ENCODE peak calls at places on chromosomes 7 and 10, in five cellular contexts. Z is heart left ventricle, H is transverse colon, Q is GM12892, N is A549. S is an unnamed sample.

GRCh38 chr10:84510121-84510520 is 181.7 kb downstream of the CCSER2 start:
- DNase-seq in Q (no peak), H (no peak), Z (no peak), N (no peak), S (no peak)

GRCh38 chr7:41972270-41972669 is 264.7 kb downstream of the GLI3 start:
- DNase-seq in N (no peak), Q (no peak), H (no peak), Z (no peak), S (no peak)

GRCh38 chr10:46016190-46016589 is 14.2 kb downstream of the NCOA4 start:
- DNase-seq in H (no peak), N (no peak), Q (no peak), Z (no peak), S (no peak)

GRCh38 chr7:37360469-37360868 is 88.2 kb downstream of the ELMO1 start:
- DNase-seq in H (no peak), Q (no peak), Z (no peak), N (no peak), S (no peak)

GRCh38 chr7:6545398-6546126 is 5.7 kb downstream of the GRID2IP start:
- DNase-seq in H (no peak), N (no peak), Q (no peak), Z (no peak), S (no peak)

GRCh38 chr10:22758862-22759261 is 44.5 kb upstream of the PIP4K2A start:
- DNase-seq in Q (no peak), Z (no peak), H (no peak), N (no peak), S (no peak)

GRCh38 chr10:117405730-117406129 is 30.5 kb upstream of the PDZD8 start:
- DNase-seq in Q (no peak), N (no peak), H (no peak), Z (no peak), S (no peak)

GRCh38 chr7:149005427-149006344 is 22.6 kb downstream of the PDIA4 start:
- DNase-seq in H (peak), Q (peak), N (peak), Z (peak), S (peak)

GRCh38 chr10:131947631-131948347 is 33.9 kb downstream of the BNIP3 start:
- DNase-seq in N (no peak), Z (no peak), Q (no peak), H (no peak), S (no peak)

GRCh38 chr7:157616931-157617330 is 280.1 kb downstream of the DNAJB6 start:
- DNase-seq in Q (no peak), Z (no peak), N (no peak), H (no peak), S (no peak)

GRCh38 chr7:13778967-13779366 is 210.5 kb downstream of the ETV1 start:
- DNase-seq in N (no peak), Z (no peak), Q (no peak), H (no peak), S (no peak)

GRCh38 chr10:75924309-75924920 is 493.0 kb downstream of the LRMDA start:
- DNase-seq in Q (no peak), N (no peak), H (no peak), Z (no peak), S (no peak)

GRCh38 chr7:17722798-17723197 is 217.5 kb downstream of the SNX13 start:
- DNase-seq in N (no peak), H (no peak), Q (no peak), Z (no peak), S (no peak)

GRCh38 chr7:140688341-140688740 is 8.2 kb upstream of the NDUFB2 start:
- DNase-seq in N (no peak), H (no peak), Z (no peak), Q (no peak), S (no peak)

GRCh38 chr7:73452999-73453635 is 19.5 kb downstream of the FZD9 start:
- DNase-seq in Z (no peak), H (no peak), N (no peak), Q (no peak), S (peak)

GRCh38 chr10:22648547-22648961 is 65.8 kb downstream of the PIP4K2A start:
- DNase-seq in N (no peak), Z (no peak), Q (no peak), H (no peak), S (no peak)

GRCh38 chr7:22872087-22872807 is 49.6 kb upstream of the TOMM7 start:
- DNase-seq in Z (no peak), H (no peak), N (no peak), Q (peak), S (no peak)

GRCh38 chr10:95467162-95467599 is 94.0 kb downstream of the SORBS1 start:
- DNase-seq in Z (peak), Q (no peak), H (peak), N (no peak), S (peak)

GRCh38 chr10:100987685-100988049 is 324 bp downstream of the TWNK start:
- DNase-seq in H (no peak), N (no peak), Q (no peak), Z (no peak), S (no peak)

GRCh38 chr7:143988986-143989745 is 11.0 kb upstream of the OR6B1 start:
- DNase-seq in H (no peak), N (no peak), Q (no peak), Z (peak), S (peak)

GRCh38 chr7:75977741-75978140 is 16.7 kb downstream of the TMEM120A start:
- DNase-seq in Z (peak), Q (no peak), H (no peak), N (no peak), S (peak)

GRCh38 chr7:50537417-50537816 is 27.8 kb downstream of the DDC start:
- DNase-seq in Q (no peak), N (no peak), H (no peak), Z (no peak), S (no peak)

GRCh38 chr7:127581716-127582115 is 3.7 kb downstream of the GCC1 start:
- DNase-seq in Q (no peak), H (no peak), Z (no peak), N (no peak), S (peak)

GRCh38 chr7:45863715-45864114 is 9.2 kb downstream of the CCDC201 start:
- DNase-seq in Q (no peak), N (no peak), Z (no peak), H (no peak), S (no peak)

GRCh38 chr7:45293295-45293942 is 135.8 kb downstream of the RAMP3 start:
- DNase-seq in Z (no peak), Q (no peak), N (no peak), H (no peak), S (no peak)

GRCh38 chr7:110442386-110442837 is 648.5 kb upstream of the LRRN3 start:
- DNase-seq in Q (no peak), Z (peak), N (peak), H (no peak), S (peak)

GRCh38 chr10:43390333-43390732 is 18.7 kb downstream of the HNRNPF start:
- DNase-seq in Q (no peak), Z (no peak), N (no peak), H (no peak), S (peak)
- TF ChIP-seq POLR2A in Q (no peak), Z (no peak), N (no peak), H (no peak), S (no peak)

GRCh38 chr7:101165075-101165957 is at the start of gene VGF:
- DNase-seq in Q (peak), Z (peak), N (peak), H (peak), S (peak)
- TF ChIP-seq POLR2A in Q (no peak), Z (no peak), N (peak), H (no peak), S (peak)

GRCh38 chr10:72218756-72219155 is 2.7 kb upstream of the ASCC1 start:
- DNase-seq in N (no peak), Q (no peak), H (no peak), Z (no peak), S (no peak)

GRCh38 chr10:72218329-72218728 is 2.3 kb upstream of the ASCC1 start:
- DNase-seq in Q (no peak), N (no peak), Z (no peak), H (no peak), S (no peak)

GRCh38 chr10:72220637-72221036 is 4.6 kb upstream of the ASCC1 start:
- DNase-seq in N (no peak), H (no peak), Q (no peak), Z (no peak), S (no peak)

GRCh38 chr10:72219229-72219814 is 3.2 kb upstream of the ASCC1 start:
- DNase-seq in N (no peak), Z (no peak), H (no peak), Q (no peak), S (no peak)

DNA sequence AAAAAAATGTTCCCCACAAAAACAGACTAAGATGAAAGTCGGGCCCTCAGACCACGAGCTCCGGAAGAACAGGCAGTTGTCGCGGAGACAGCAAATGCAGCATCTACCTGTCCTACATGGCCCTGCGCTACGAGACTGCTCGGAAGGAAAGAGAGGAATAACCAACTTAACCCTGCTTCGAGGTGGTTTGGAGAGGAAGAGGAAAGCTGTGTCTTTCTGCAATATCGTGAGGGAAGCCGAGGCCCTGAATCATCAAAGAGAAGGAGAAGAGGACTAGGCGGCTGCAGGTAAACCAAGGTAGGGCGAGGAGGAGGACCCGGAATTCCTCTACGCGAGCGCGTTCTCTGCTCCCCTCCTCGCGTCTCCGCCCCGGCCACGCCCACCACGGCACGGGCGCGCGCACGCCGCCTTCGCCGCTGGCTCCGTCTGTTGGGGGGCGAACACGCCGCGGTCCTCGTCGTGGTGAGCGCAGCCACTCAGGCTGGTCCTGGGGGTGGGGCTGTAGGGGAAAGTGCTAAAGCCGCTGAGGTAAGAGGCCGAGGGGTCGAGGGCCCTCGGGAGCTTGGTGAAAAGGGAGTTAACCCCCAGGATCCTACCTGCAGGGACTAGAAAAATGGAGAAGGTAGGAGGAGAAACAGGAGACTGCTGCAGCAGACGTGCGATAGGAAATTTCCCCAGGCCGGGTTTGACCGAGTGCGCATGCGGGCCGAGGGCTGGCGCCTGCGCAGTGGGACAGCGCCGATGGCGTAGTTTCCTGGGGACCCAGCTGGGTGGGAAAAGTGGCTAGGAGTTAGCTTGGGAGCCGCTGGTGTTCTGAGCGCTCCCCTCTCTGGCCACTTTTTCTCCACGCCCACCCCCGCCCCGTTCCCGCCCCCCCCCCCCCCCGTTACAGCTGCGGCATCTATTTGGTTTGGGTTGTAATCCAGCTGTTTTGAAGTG is at the start of the genes ANAPC16 and ASCC1:
- DNase-seq in N (peak), Q (peak), H (peak), Z (peak), S (peak)
- TF ChIP-seq POLR2A in N (peak), Q (peak), H (peak), Z (peak), S (peak)

GRCh38 chr7:26193432-26194206 is 6.9 kb downstream of the HNRNPA2B1 start:
- DNase-seq in Z (no peak), H (no peak), Q (no peak), N (no peak), S (no peak)

GRCh38 chr7:26191233-26191973 is 9.1 kb downstream of the HNRNPA2B1 start:
- DNase-seq in Z (no peak), H (no peak), N (no peak), Q (no peak), S (no peak)

GRCh38 chr7:26190417-26190869 is 10.1 kb downstream of the HNRNPA2B1 start:
- DNase-seq in Q (no peak), Z (no peak), N (no peak), H (no peak), S (no peak)

GRCh38 chr7:26191974-26192479 is 8.5 kb downstream of the HNRNPA2B1 start:
- DNase-seq in N (no peak), Z (no peak), H (no peak), Q (no peak), S (no peak)

GRCh38 chr7:26192485-26193087 is 8.0 kb downstream of the HNRNPA2B1 start:
- DNase-seq in H (peak), Z (no peak), Q (no peak), N (no peak), S (no peak)
- TF ChIP-seq POLR2A in H (no peak), Z (no peak), Q (peak), N (no peak), S (no peak)

GRCh38 chr10:102814873-102815661 is 22.1 kb downstream of the CYP17A1 start:
- DNase-seq in Z (peak), H (peak), N (no peak), Q (no peak), S (peak)

GRCh38 chr10:102822222-102822621 is 15.0 kb downstream of the CYP17A1 start:
- DNase-seq in Z (no peak), H (no peak), Q (no peak), N (no peak), S (no peak)

GRCh38 chr10:102817175-102817574 is 20.0 kb downstream of the CYP17A1 start:
- DNase-seq in N (no peak), H (no peak), Q (no peak), Z (no peak), S (no peak)

GRCh38 chr10:102815790-102816549 is 21.2 kb downstream of the CYP17A1 start:
- DNase-seq in H (peak), N (no peak), Q (no peak), Z (peak), S (peak)

DNA sequence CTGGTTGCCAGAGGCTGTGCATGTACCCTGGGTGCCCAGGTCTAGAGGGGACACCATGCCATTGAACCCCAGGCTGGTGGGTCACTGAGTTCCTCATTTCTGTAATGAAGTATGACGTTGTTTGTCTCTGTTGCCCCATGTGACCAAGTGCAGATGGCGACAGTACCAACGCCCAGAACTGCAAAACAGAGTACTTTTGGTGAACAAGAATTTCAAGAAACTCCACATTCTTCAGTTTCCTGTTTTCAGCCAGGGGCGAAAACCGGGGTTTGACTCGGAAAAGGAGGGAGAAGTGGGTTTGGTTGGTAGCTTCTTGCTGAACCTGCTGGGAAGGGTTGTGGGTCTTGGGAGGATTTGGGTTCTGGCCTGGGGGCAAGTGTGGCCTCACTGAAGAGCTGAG is 18.2 kb downstream of the CYP17A1 start:
- DNase-seq in H (peak), N (no peak), Z (no peak), Q (no peak), S (peak)
- TF ChIP-seq POLR2A in H (no peak), N (no peak), Z (no peak), Q (no peak), S (no peak)

DNA sequence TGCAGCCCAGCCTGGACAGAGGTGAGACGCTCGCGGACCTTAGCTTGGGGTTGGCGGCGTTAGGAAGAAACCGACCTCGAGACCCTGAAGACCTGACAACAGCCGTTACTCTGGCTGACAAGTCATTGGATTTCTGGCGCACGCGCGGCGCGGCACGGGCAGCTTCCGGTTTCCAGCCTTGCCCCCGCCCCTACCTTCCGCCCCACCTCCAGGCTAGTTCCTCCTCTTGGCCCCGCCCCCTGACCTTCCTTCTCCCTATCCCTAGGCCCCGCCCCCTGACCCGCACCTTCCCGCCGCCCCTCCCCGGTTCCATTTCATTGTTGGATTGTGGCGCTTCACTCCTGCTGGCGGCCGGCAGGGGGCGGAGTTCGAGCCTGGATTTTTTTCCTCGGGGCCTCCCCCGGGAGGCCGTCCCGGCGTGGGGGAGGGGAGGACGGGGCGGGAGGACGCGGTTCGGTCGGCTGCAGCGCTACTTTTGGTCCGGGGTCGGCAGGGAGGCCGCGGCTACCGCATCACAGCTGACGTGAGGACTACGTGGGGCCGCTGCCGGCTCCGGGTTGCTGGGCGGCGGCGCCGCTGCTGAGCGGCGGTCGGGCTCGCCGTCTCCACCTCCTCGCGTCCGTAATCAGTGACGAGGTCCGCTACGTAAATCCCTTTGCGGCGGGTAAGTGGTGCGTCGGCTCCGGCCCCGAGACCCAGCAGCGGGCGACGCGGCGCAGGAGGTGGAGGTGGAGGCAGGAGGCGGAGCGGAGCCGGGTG is at the start of gene CREM:
- DNase-seq in Z (peak), H (peak), Q (peak), N (peak), S (peak)
- TF ChIP-seq POLR2A in Z (peak), H (peak), Q (peak), N (peak), S (peak)

DNA sequence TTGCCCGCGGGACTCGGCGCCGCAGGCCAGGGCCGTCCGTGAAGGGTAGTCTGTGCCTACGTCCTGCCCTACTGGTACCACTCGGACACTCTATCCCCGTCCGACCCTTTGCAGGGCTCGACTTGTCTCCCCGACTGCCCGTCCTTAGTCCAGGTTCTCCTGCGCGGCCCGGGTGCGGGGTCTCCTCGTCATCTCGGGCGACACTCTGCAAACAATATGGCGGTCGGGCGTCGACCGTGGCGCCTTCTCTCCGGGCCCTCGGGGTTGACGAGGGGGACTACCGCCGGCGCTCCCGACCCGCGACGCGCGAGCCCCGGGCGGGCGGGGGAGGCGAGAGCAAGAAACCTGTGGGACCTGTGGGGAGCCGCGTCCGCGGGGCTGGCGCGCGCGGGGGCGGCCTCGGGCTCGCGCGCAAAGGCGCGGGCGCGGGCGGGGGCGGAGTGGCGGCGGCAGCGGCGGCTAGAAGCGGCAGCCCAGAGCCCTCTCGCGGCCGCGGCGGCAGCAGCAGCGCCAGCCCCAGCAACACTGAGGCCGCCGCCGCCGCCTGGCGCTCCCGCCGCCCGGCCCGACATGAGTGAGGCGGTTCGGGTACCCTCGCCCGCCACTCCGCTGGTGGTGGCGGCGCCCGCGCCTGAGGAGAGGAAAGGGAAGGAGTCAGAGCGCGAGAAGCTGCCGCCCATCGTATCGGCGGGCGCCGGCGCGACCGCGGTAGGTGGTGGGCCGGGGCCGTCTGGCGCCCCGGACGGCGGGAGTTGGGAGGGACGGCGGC is at the start of gene HECTD2:
- DNase-seq in Z (peak), Q (peak), N (peak), H (peak), S (peak)
- TF ChIP-seq POLR2A in Z (no peak), Q (peak), N (peak), H (peak), S (peak)

DNA sequence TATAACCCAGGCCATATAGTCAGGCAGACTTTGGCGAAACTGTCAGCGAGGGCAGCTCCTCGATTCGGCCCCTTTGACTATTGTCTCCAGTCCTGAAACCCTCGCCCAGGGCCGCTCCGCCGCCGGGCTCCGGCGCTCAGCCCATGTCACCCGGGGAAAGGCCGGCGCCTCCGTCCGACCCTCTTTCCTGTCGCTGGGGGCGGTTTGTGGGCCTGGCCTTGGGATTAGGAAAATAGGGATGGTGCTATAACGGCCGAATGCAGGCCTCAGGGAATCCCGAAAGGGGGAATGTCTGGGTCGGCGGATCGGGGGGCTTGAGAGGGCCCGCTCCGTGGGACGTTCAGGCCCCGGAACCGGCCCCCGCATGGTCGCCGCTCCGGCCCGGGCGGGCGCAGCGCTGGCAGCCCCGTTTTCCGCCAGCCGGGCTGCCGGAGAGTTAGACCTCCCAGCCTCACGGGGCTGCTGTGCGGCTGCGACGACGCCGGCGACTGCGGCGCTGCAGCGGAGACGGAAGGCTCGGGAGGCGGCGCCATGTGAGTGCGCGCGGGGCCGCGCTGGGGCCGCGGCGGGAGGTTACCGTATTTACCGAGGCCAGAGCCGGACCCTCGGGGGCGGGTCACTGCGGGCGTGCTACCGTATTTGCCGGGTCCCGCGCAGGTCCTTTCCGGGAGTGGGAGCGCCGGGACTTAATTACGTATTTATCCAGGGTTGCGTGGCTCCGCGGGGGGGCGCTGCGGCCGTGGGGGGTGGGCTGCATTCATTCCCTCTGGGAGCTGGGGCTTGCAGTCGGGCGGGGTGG is 25.9 kb downstream of the ZNF775 start:
- DNase-seq in Q (peak), H (peak), Z (peak), N (peak), S (peak)
- TF ChIP-seq POLR2A in Q (peak), H (peak), Z (no peak), N (peak), S (peak)

S was measured in adrenal gland.